ENCODE peak calls at places on chromosomes 4 and X, in eight cellular contexts. G is SK-N-SH, L is activated T-helper 1 cell treated with Interleukin-2 at 50 U/mL for 16 hours, B is AG09309, C is ascending aorta, J is GM23248, R is AG20443, Q is NCI-H524 treated with DMSO at 0.1 percent for 48 hours. W is an unnamed sample.

GRCh38 chrX:13256562-13256961 is 63.3 kb downstream of the ATXN3L start:
- DNase-seq in G (no peak), L (no peak), B (no peak), C (no peak), J (no peak), R (no peak), Q (no peak), W (no peak)

GRCh38 chr4:83071116-83071515 is 36.1 kb downstream of the COPS4 start:
- DNase-seq in G (no peak), L (no peak), B (no peak), C (no peak), J (no peak), R (no peak), Q (no peak), W (no peak)

GRCh38 chr4:184785813-184786212 is 40.0 kb downstream of the ACSL1 start:
- DNase-seq in G (no peak), L (no peak), B (no peak), C (no peak), J (no peak), R (no peak), Q (no peak), W (no peak)

GRCh38 chr4:119113033-119113655 is 22.5 kb upstream of the MYOZ2 start:
- DNase-seq in G (no peak), L (no peak), B (peak; percentile 89), C (no peak), J (peak; percentile 95), R (peak; percentile 76), Q (no peak), W (no peak)

GRCh38 chrX:9429767-9430166 is 35.1 kb upstream of the TBL1X start:
- DNase-seq in G (peak; percentile 25), L (no peak), B (no peak), C (no peak), J (no peak), R (no peak), Q (no peak), W (peak; percentile 83)

GRCh38 chrX:118216488-118216887 is 99.9 kb upstream of the KLHL13 start:
- DNase-seq in G (no peak), L (no peak), B (no peak), C (no peak), J (no peak), R (no peak), Q (no peak), W (no peak)

GRCh38 chrX:21975242-21975641 is 34.7 kb downstream of the SMS start:
- DNase-seq in G (no peak), L (no peak), B (no peak), C (no peak), J (no peak), R (no peak), Q (no peak), W (no peak)

GRCh38 chr4:10584042-10584441 is 100.5 kb downstream of the CLNK start:
- DNase-seq in G (no peak), L (no peak), B (peak; percentile 25), C (no peak), J (peak; percentile 72), R (peak; percentile 47), Q (no peak), W (no peak)

GRCh38 chr4:104416725-104417363 is 77.8 kb downstream of the CXXC4 start:
- DNase-seq in G (no peak), L (no peak), B (no peak), C (no peak), J (no peak), R (no peak), Q (no peak), W (no peak)

GRCh38 chrX:48910926-48911406 is 480 bp downstream of the SLC35A2 start:
- DNase-seq in G (no peak), L (no peak), B (no peak), C (no peak), J (peak; percentile 54), R (peak; percentile 20), Q (no peak), W (no peak)

GRCh38 chrX:581066-581465 is 49.5 kb upstream of the SHOX start:
- DNase-seq in G (no peak), L (no peak), B (no peak), C (no peak), J (no peak), R (no peak), Q (no peak), W (no peak)

W was measured in SK-N-DZ.